ENCODE peak calls at places on chromosomes 4 and X, in six cellular contexts. Y is GM23338, G is amniotic stem cell, I is NCI-H748 treated with DMSO at 0.1 percent for 48 hours, S is fibroblast of mammary gland, A is endothelial cell. O is an unnamed sample.

GRCh38 chr4:28233758-28234157 is 1373.1 kb downstream of the STIM2 start:
- DNase-seq in Y (no peak), G (no peak), I (no peak), S (no peak), A (no peak), O (no peak)

GRCh38 chr4:107115185-107115847 is 79.2 kb upstream of the DKK2 start:
- DNase-seq in Y (peak; percentile 7), G (no peak), I (no peak), S (peak; percentile 80), A (no peak), O (peak; percentile 62)

GRCh38 chrX:54785901-54786300 is 12.2 kb downstream of the ITIH6 start:
- DNase-seq in Y (peak; percentile 41), G (no peak), I (no peak), S (peak; percentile 10), A (peak; percentile 22), O (peak; percentile 8)

GRCh38 chr4:97900187-97900586 is 243.1 kb downstream of the STPG2 start:
- DNase-seq in Y (no peak), G (no peak), I (no peak), S (no peak), A (no peak), O (no peak)

GRCh38 chr4:177740563-177740962 is 298.3 kb upstream of the AGA start:
- DNase-seq in Y (no peak), G (no peak), I (no peak), S (no peak), A (no peak), O (peak; percentile 3)

GRCh38 chrX:57177070-57177469 is 39.9 kb upstream of the SPIN2A start:
- DNase-seq in Y (peak; percentile 63), G (no peak), I (no peak), S (no peak), A (no peak), O (no peak)

GRCh38 chr4:112284662-112285411 is 867 bp downstream of the TIFA start:
- DNase-seq in Y (no peak), G (no peak), I (no peak), S (no peak), A (no peak), O (peak; percentile 24)

GRCh38 chr4:16123356-16124084 is 39.7 kb upstream of the PROM1 start:
- DNase-seq in Y (no peak), G (no peak), I (peak; percentile 79), S (no peak), A (no peak), O (no peak)

GRCh38 chr4:82899339-82899738 is 1.2 kb upstream of the THAP9 start:
- DNase-seq in Y (no peak), G (no peak), I (no peak), S (peak; percentile 40), A (no peak), O (no peak)

GRCh38 chr4:82125170-82125862 is 248.5 kb downstream of the HNRNPD start:
- DNase-seq in Y (no peak), G (no peak), I (no peak), S (no peak), A (no peak), O (no peak)

GRCh38 chr4:1048781-1049590 is 37.6 kb downstream of the FGFRL1 start:
- DNase-seq in Y (no peak), G (no peak), I (no peak), S (no peak), A (no peak), O (no peak)

GRCh38 chr4:158209825-158210807 is at the start of gene TMEM144:
- DNase-seq in Y (peak; percentile 92), G (peak; percentile 80), I (no peak), S (peak; percentile 88), A (peak; percentile 76), O (peak; percentile 82)

GRCh38 chr4:152591361-152591760 is 55.5 kb upstream of the FBXW7 start:
- DNase-seq in Y (peak; percentile 90), G (no peak), I (peak; percentile 30), S (peak; percentile 69), A (peak; percentile 36), O (peak; percentile 92)

GRCh38 chr4:124132161-124132560 is 580.4 kb downstream of the ANKRD50 start:
- DNase-seq in Y (no peak), G (no peak), I (no peak), S (peak; percentile 42), A (no peak), O (peak; percentile 52)

GRCh38 chrX:104343408-104344129 is 88.8 kb upstream of the ESX1 start:
- DNase-seq in Y (peak; percentile 91), G (peak; percentile 4), I (peak; percentile 13), S (peak; percentile 83), A (peak; percentile 68), O (peak; percentile 87)

GRCh38 chrX:124217289-124218251 is 114.9 kb upstream of the TEX13D start:
- DNase-seq in Y (peak; percentile 42), G (no peak), I (no peak), S (no peak), A (peak; percentile 26), O (no peak)

GRCh38 chr4:163495900-163496299 is 1.4 kb downstream of the TMA16 start:
- DNase-seq in Y (no peak), G (no peak), I (no peak), S (peak; percentile 8), A (no peak), O (no peak)

GRCh38 chrX:38796926-38797325 is 4.3 kb upstream of the MID1IP1 start:
- DNase-seq in Y (no peak), G (peak; percentile 3), I (no peak), S (peak; percentile 68), A (no peak), O (no peak)

GRCh38 chr4:151671541-151672059 is 89.2 kb downstream of the GATB start:
- DNase-seq in Y (no peak), G (no peak), I (no peak), S (no peak), A (no peak), O (no peak)

GRCh38 chrX:39242187-39242586 is 440.9 kb downstream of the MID1IP1 start:
- DNase-seq in Y (peak; percentile 51), G (no peak), I (peak; percentile 55), S (peak; percentile 19), A (peak; percentile 18), O (peak; percentile 11)

GRCh38 chrX:55011294-55011693 is 11.1 kb downstream of the APEX2 start:
- DNase-seq in Y (no peak), G (no peak), I (no peak), S (peak; percentile 3), A (no peak), O (no peak)

GRCh38 chr4:95532305-95532704 is 16.5 kb downstream of the UNC5C start:
- DNase-seq in Y (no peak), G (no peak), I (no peak), S (no peak), A (no peak), O (no peak)

GRCh38 chr4:59060895-59061294 is 1950.7 kb upstream of the IGFBP7 start:
- DNase-seq in Y (no peak), G (no peak), I (no peak), S (no peak), A (no peak), O (no peak)

GRCh38 chr4:47543331-47543730 is 58.3 kb downstream of the ATP10D start:
- DNase-seq in Y (no peak), G (no peak), I (no peak), S (peak; percentile 31), A (no peak), O (no peak)

GRCh38 chr4:15410750-15411149 is 17.1 kb upstream of the C1QTNF7 start:
- DNase-seq in Y (no peak), G (no peak), I (peak; percentile 28), S (no peak), A (no peak), O (peak; percentile 83)

GRCh38 chr4:100124715-100125114 is 65.6 kb downstream of the DDIT4L start:
- DNase-seq in Y (no peak), G (no peak), I (no peak), S (no peak), A (no peak), O (no peak)

GRCh38 chr4:2330119-2331042 is 68.5 kb upstream of the MXD4 start:
- DNase-seq in Y (no peak), G (peak; percentile 80), I (no peak), S (peak; percentile 94), A (no peak), O (peak; percentile 93)

GRCh38 chr4:159220353-159220752 is 117.5 kb downstream of the RAPGEF2 start:
- DNase-seq in Y (no peak), G (no peak), I (no peak), S (peak; percentile 11), A (no peak), O (no peak)

GRCh38 chr4:2212831-2213230 is 29.1 kb downstream of the HAUS3 start:
- DNase-seq in Y (no peak), G (no peak), I (no peak), S (no peak), A (no peak), O (no peak)

GRCh38 chr4:74544655-74545361 is 99.9 kb downstream of the AREG start:
- DNase-seq in Y (no peak), G (no peak), I (no peak), S (peak; percentile 38), A (no peak), O (peak; percentile 22)

GRCh38 chr4:184288451-184289178 is 70.9 kb upstream of the ENPP6 start:
- DNase-seq in Y (no peak), G (no peak), I (no peak), S (no peak), A (no peak), O (no peak)

GRCh38 chr4:93317571-93317970 is 511.0 kb upstream of the ATOH1 start:
- DNase-seq in Y (no peak), G (no peak), I (no peak), S (no peak), A (no peak), O (no peak)

GRCh38 chr4:107210450-107211239 is 174.5 kb upstream of the DKK2 start:
- DNase-seq in Y (no peak), G (no peak), I (no peak), S (peak; percentile 12), A (no peak), O (peak; percentile 53)